ENCODE peak calls at places on chromosomes 16 and 17, in four cellular contexts. Y is EL; X is prostate gland; N is stimulated activated CD4-positive, alpha-beta T cell treated with anti-CD3 and anti-CD28 coated beads, Interleukin-15, amount 100 ng/mL, for 24 hours. A is an unnamed sample.

GRCh38 chr16:62201911-62202310 is 165.7 kb upstream of the CDH8 start:
- DNase-seq in Y (no peak), X (no peak), N (no peak), A (no peak)

GRCh38 chr16:2475413-2476344 is 752 bp downstream of the TBC1D24 start:
- DNase-seq in Y (no peak), X (no peak), N (peak), A (peak)

GRCh38 chr17:7307686-7308624 is 527 bp downstream of the EIF5A start:
- DNase-seq in Y (peak), X (no peak), N (peak), A (peak)

GRCh38 chr16:57603110-57604024 is 25.1 kb upstream of the ADGRG1 start:
- DNase-seq in Y (no peak), X (no peak), N (no peak), A (no peak)

GRCh38 chr16:24253192-24253591 is 2.9 kb upstream of the CACNG3 start:
- DNase-seq in Y (peak), X (no peak), N (peak), A (peak)

GRCh38 chr16:11157143-11157542 is 98.9 kb downstream of the SOCS1 start:
- DNase-seq in Y (no peak), X (no peak), N (no peak), A (no peak)

GRCh38 chr16:66486773-66487579 is 59.9 kb downstream of the BEAN1 start:
- DNase-seq in Y (peak), X (no peak), N (no peak), A (peak)

GRCh38 chr17:76054112-76054476 is 18.2 kb downstream of the SRP68 start:
- DNase-seq in Y (peak), X (no peak), N (no peak), A (no peak)

GRCh38 chr16:56610017-56610608 is 1.7 kb downstream of the MT2A start:
- DNase-seq in Y (peak), X (peak), N (peak), A (peak)

GRCh38 chr16:79651363-79651762 is 50.8 kb upstream of the MAF start:
- DNase-seq in Y (peak), X (peak), N (no peak), A (no peak)

GRCh38 chr17:48228720-48229119 is 121.2 kb downstream of the SNX11 start:
- DNase-seq in Y (no peak), X (no peak), N (no peak), A (no peak)